ENCODE peak calls at places on chromosomes 13 and 19, in seven cellular contexts. G, W, O, K, N, X and J are unnamed samples.

GRCh38 chr13:63381078-63381859 is 1965.6 kb upstream of the PCDH20 start:
- ATAC-seq in K (no peak), O (no peak), G (no peak), W (no peak), X (no peak), N (no peak), J (no peak)

GRCh38 chr13:73514208-73514607 is 455.4 kb downstream of the KLF5 start:
- ATAC-seq in K (no peak), O (no peak), W (no peak), G (no peak), X (no peak), N (no peak), J (no peak)

GRCh38 chr13:26996965-26997752 is 174.5 kb downstream of the USP12 start:
- ATAC-seq in O (no peak), G (peak; percentile 90), K (peak; percentile 57), N (no peak), X (peak; percentile 92), W (no peak), J (peak; percentile 58)

GRCh38 chr19:3046621-3047306 is 15.5 kb downstream of the TLE5 start:
- ATAC-seq in N (peak; percentile 62), G (no peak), X (no peak), K (peak; percentile 53), W (no peak), O (peak; percentile 41), J (no peak)

GRCh38 chr19:14496849-14497346 is 971 bp upstream of the GIPC1 start:
- ATAC-seq in W (no peak), G (no peak), X (no peak), N (no peak), O (no peak), K (no peak), J (no peak)

GRCh38 chr13:34019870-34020269 is 201.9 kb downstream of the RFC3 start:
- ATAC-seq in W (no peak), N (no peak), K (no peak), O (no peak), G (no peak), X (no peak), J (no peak)

GRCh38 chr19:51135004-51135403 is 7.1 kb upstream of the SIGLEC7 start:
- ATAC-seq in O (no peak), G (no peak), N (no peak), W (no peak), X (no peak), K (no peak), J (no peak)

GRCh38 chr19:34506026-34506370 is 24.4 kb downstream of the WTIP start:
- ATAC-seq in K (no peak), W (no peak), X (no peak), G (no peak), N (no peak), O (no peak), J (no peak)

GRCh38 chr13:106291006-106291405 is 244.5 kb downstream of the EFNB2 start:
- ATAC-seq in N (no peak), K (no peak), G (no peak), X (no peak), O (no peak), W (no peak), J (no peak)

GRCh38 chr19:1244693-1245451 is 3.3 kb downstream of the ATP5F1D start:
- ATAC-seq in X (no peak), O (peak; percentile 1), W (no peak), N (peak; percentile 0), G (no peak), K (peak; percentile 13), J (no peak)

GRCh38 chr13:107778094-107778493 is 437.2 kb downstream of the LIG4 start:
- ATAC-seq in O (no peak), K (no peak), X (no peak), G (no peak), W (no peak), N (no peak), J (no peak)

GRCh38 chr13:30551194-30551593 is 66.5 kb upstream of the USPL1 start:
- ATAC-seq in K (no peak), G (peak; percentile 76), O (no peak), X (peak; percentile 66), W (peak; percentile 80), N (no peak), J (peak; percentile 62)

GRCh38 chr13:97212540-97213146 is 9.5 kb upstream of the MBNL2 start:
- ATAC-seq in K (peak; percentile 76), N (no peak), G (peak; percentile 43), O (no peak), X (peak; percentile 44), W (no peak), J (no peak)

GRCh38 chr13:60720590-60720989 is 323.6 kb downstream of the TDRD3 start:
- ATAC-seq in W (no peak), O (peak; percentile 23), K (peak; percentile 38), X (no peak), N (no peak), G (no peak), J (no peak)

GRCh38 chr13:110319774-110320509 is 12.9 kb downstream of the COL4A2 start:
- ATAC-seq in N (peak; percentile 44), W (no peak), O (peak; percentile 18), X (peak; percentile 34), K (peak; percentile 38), G (no peak), J (no peak)

GRCh38 chr19:58001895-58002369 is 688 bp downstream of the ZNF606 start:
- ATAC-seq in O (no peak), G (peak; percentile 33), K (peak; percentile 24), X (peak; percentile 2), N (no peak), W (peak; percentile 7), J (peak; percentile 4)

GRCh38 chr13:103351035-103351828 is 285.0 kb upstream of the SLC10A2 start:
- ATAC-seq in N (no peak), G (no peak), O (peak; percentile 31), X (no peak), W (no peak), K (no peak), J (no peak)

GRCh38 chr19:4581381-4582111 is 22.1 kb upstream of the SEMA6B start:
- ATAC-seq in G (no peak), O (no peak), X (no peak), K (no peak), N (no peak), W (no peak), J (peak; percentile 17)

GRCh38 chr13:48235100-48235813 is 2.3 kb downstream of the ITM2B start:
- ATAC-seq in X (peak; percentile 51), G (peak; percentile 55), O (no peak), N (peak; percentile 42), W (no peak), K (no peak), J (peak; percentile 67)

GRCh38 chr19:29294343-29294811 is 81.4 kb upstream of the UQCRFS1 start:
- ATAC-seq in W (no peak), X (no peak), O (no peak), N (no peak), K (no peak), G (no peak), J (no peak)

GRCh38 chr19:13156968-13157882 is 7.0 kb downstream of the IER2 start:
- ATAC-seq in W (no peak), N (no peak), O (no peak), X (peak; percentile 38), G (no peak), K (no peak), J (peak; percentile 8)

GRCh38 chr19:54432144-54432738 is 16.8 kb upstream of the LENG8 start:
- ATAC-seq in K (no peak), N (no peak), W (no peak), O (no peak), G (no peak), X (no peak), J (no peak)

GRCh38 chr19:15828121-15828620 is 12.7 kb upstream of the OR10H1 start:
- ATAC-seq in G (no peak), W (no peak), K (no peak), N (no peak), O (no peak), X (no peak), J (no peak)

GRCh38 chr13:87302034-87302433 is 369.1 kb upstream of the SLITRK5 start:
- ATAC-seq in N (no peak), K (no peak), W (no peak), X (no peak), G (no peak), O (no peak), J (no peak)

GRCh38 chr13:74087304-74087703 is 46.9 kb downstream of the KLF12 start:
- ATAC-seq in W (no peak), K (no peak), N (no peak), X (no peak), O (no peak), G (no peak), J (no peak)

GRCh38 chr13:113027566-113027965 is 58.6 kb downstream of the MCF2L start:
- ATAC-seq in X (no peak), G (no peak), K (no peak), N (no peak), W (no peak), O (no peak), J (no peak)

GRCh38 chr19:48806818-48807589 is 3.8 kb downstream of the BCAT2 start:
- ATAC-seq in X (no peak), K (peak; percentile 39), G (peak; percentile 33), W (no peak), N (no peak), O (no peak), J (no peak)

GRCh38 chr13:95745752-95746151 is 68.8 kb downstream of the DNAJC3 start:
- ATAC-seq in N (no peak), K (no peak), O (no peak), X (no peak), W (no peak), G (no peak), J (no peak)

GRCh38 chr13:21033866-21034601 is 27.4 kb downstream of the LATS2 start:
- ATAC-seq in O (peak; percentile 21), W (no peak), X (peak; percentile 12), G (peak; percentile 4), N (peak; percentile 44), K (peak; percentile 28), J (no peak)

GRCh38 chr19:17296278-17296677 is 6.9 kb downstream of the ABHD8 start:
- ATAC-seq in O (no peak), K (no peak), W (no peak), X (peak; percentile 43), N (no peak), G (no peak), J (no peak)

GRCh38 chr19:4510435-4511255 is 7.6 kb downstream of the PLIN4 start:
- ATAC-seq in N (no peak), O (peak; percentile 2), G (no peak), K (peak; percentile 9), W (no peak), X (no peak), J (no peak)

GRCh38 chr13:41700790-41701310 is 243.5 kb downstream of the RGCC start:
- ATAC-seq in W (no peak), O (peak; percentile 82), K (peak; percentile 73), N (peak; percentile 43), G (no peak), X (no peak), J (no peak)

GRCh38 chr19:51031880-51032225 is 2.9 kb downstream of the KLK12 start:
- ATAC-seq in G (no peak), N (no peak), K (no peak), X (no peak), O (no peak), W (no peak), J (no peak)

GRCh38 chr13:51112771-51113170 is 1.7 kb upstream of the C13orf42 start:
- ATAC-seq in N (no peak), X (peak; percentile 78), W (no peak), O (no peak), G (no peak), K (no peak), J (no peak)

GRCh38 chr19:40223135-40223822 is 3.2 kb downstream of the CCNP start:
- ATAC-seq in W (peak; percentile 17), G (no peak), K (no peak), O (no peak), X (no peak), N (no peak), J (no peak)

GRCh38 chr19:8022275-8022674 is 16.8 kb upstream of the ELAVL1 start:
- ATAC-seq in N (no peak), W (no peak), O (no peak), G (no peak), K (no peak), X (no peak), J (no peak)